ENCODE peak calls at places on chromosomes 2 and 18, in nine cellular contexts. M is left ventricle myocardium inferior, P is choroid plexus epithelial cell, R is cardiac fibroblast, H is AG10803, C is endodermal cell, E is heart right ventricle, I is neural progenitor cell, Z is A549. K is an unnamed sample.
A peak's percentile ranks its signal among the peaks of the same experiment; 100 is the strongest.

GRCh38 chr18:11980148-11980554 is 1.2 kb upstream of the IMPA2 start:
- DNase-seq in M (no peak), P (no peak), R (no peak), H (no peak), C (no peak), E (no peak), I (no peak), Z (no peak), K (no peak)

GRCh38 chr18:75247041-75247551 is 36.5 kb downstream of the TSHZ1 start:
- DNase-seq in M (no peak), P (peak; percentile 52), R (peak; percentile 67), H (peak; percentile 81), C (no peak), E (no peak), I (no peak), Z (no peak), K (peak; percentile 47)

GRCh38 chr2:64036343-64036742 is 17.1 kb upstream of the VPS54 start:
- DNase-seq in M (no peak), P (peak; percentile 65), R (peak; percentile 56), H (peak; percentile 67), C (no peak), E (no peak), I (no peak), Z (no peak), K (no peak)

GRCh38 chr18:3794537-3795348 is 344.8 kb downstream of the TGIF1 start:
- DNase-seq in M (no peak), P (peak; percentile 89), R (peak; percentile 96), H (peak; percentile 78), C (peak; percentile 81), E (peak; percentile 39), I (no peak), Z (peak; percentile 66), K (peak; percentile 81)

GRCh38 chr2:203948733-203949132 is 12.2 kb downstream of the ICOS start:
- DNase-seq in M (no peak), P (no peak), R (no peak), H (no peak), C (no peak), E (no peak), I (no peak), Z (no peak), K (no peak)

GRCh38 chr18:79511271-79511670 is 115.5 kb downstream of the NFATC1 start:
- DNase-seq in M (no peak), P (no peak), R (no peak), H (no peak), C (no peak), E (no peak), I (no peak), Z (no peak), K (no peak)

GRCh38 chr2:165633431-165633830 is 160.6 kb downstream of the GALNT3 start:
- DNase-seq in M (no peak), P (peak; percentile 28), R (no peak), H (no peak), C (no peak), E (no peak), I (peak; percentile 94), Z (no peak), K (no peak)

GRCh38 chr2:127164761-127165538 is 55.1 kb downstream of the CYP27C1 start:
- DNase-seq in M (no peak), P (no peak), R (no peak), H (no peak), C (no peak), E (no peak), I (no peak), Z (no peak), K (no peak)

GRCh38 chr2:25290811-25291510 is 50.8 kb downstream of the DNMT3A start:
- DNase-seq in M (no peak), P (no peak), R (peak; percentile 38), H (no peak), C (no peak), E (no peak), I (no peak), Z (no peak), K (no peak)

GRCh38 chr2:19932928-19933327 is 31.1 kb upstream of the TTC32 start:
- DNase-seq in M (no peak), P (no peak), R (no peak), H (no peak), C (no peak), E (no peak), I (no peak), Z (no peak), K (no peak)

GRCh38 chr2:172712251-172712650 is 23.4 kb upstream of the RAPGEF4 start:
- DNase-seq in M (peak; percentile 71), P (no peak), R (no peak), H (no peak), C (no peak), E (peak; percentile 48), I (no peak), Z (no peak), K (no peak)

GRCh38 chr18:46433121-46433826 is 223.7 kb downstream of the LOXHD1 start:
- DNase-seq in M (no peak), P (no peak), R (no peak), H (no peak), C (peak; percentile 95), E (no peak), I (peak; percentile 65), Z (no peak), K (no peak)

GRCh38 chr2:160062283-160063005 is at the start of gene PLA2R1:
- DNase-seq in M (peak; percentile 52), P (peak; percentile 75), R (peak; percentile 82), H (peak; percentile 47), C (peak; percentile 90), E (peak; percentile 30), I (peak; percentile 78), Z (peak; percentile 41), K (no peak)

DNA sequence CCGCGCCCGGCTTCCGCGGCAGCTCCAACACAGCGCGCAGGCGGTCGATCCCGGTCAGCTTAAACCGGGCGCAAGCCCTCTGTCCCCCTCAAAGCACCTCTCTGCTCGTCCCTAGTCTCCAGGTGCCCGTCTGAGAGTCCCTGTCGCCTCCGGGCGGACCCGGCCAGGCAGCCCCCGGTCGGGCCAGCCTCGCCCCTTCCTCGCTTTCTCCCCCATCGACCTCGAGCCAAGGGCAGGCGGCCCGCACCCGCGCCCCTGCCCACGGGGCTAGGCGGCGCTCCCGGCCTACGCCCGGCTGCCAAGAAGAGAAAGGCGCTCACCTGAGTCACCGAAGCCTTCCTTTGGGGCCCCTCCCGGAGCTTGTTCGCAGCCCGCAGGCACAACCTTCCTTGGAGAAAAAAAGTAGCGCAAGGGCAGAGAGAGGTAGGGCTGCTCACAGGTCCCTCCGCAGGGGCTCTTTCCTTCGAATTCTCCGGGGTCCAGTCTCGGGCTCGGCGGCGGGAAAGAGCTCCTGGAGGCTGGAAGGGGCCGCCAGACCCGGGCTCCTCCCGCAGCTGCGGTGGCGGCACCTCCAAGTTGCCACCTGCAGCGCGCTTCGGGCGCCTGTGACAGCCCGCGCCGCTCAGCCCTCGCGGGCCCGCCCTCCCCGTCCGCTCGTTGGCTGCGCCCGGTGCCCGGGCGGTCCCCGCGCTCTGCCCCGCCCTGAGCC is 86.4 kb upstream of the EPB41L3 start:
- DNase-seq in M (peak; percentile 69), P (no peak), R (peak; percentile 69), H (peak; percentile 16), C (peak; percentile 95), E (no peak), I (peak; percentile 93), Z (peak; percentile 25), K (no peak)
- H3K4me3 ChIP-seq in M (peak overlapping the region; percentile 71), P (peak overlapping the region; percentile 69), R (peak overlapping the region; percentile 62), H (peak overlapping the region; percentile 54), C (peak overlapping the region; percentile 81), E (peak overlapping the region; percentile 59), I (peak overlapping the region; percentile 73), Z (peak overlapping the region; percentile 43), K (peak overlapping the region; percentile 47)

GRCh38 chr2:195566201-195566600 is 90.8 kb upstream of the SLC39A10 start:
- DNase-seq in M (no peak), P (no peak), R (peak; percentile 68), H (peak; percentile 22), C (no peak), E (no peak), I (no peak), Z (no peak), K (no peak)
- TF ChIP-seq CTCF in M (no peak), P (no peak), R (no peak), H (no peak), C (no peak), E (no peak), I (no peak), Z (no peak), K (no peak)

DNA sequence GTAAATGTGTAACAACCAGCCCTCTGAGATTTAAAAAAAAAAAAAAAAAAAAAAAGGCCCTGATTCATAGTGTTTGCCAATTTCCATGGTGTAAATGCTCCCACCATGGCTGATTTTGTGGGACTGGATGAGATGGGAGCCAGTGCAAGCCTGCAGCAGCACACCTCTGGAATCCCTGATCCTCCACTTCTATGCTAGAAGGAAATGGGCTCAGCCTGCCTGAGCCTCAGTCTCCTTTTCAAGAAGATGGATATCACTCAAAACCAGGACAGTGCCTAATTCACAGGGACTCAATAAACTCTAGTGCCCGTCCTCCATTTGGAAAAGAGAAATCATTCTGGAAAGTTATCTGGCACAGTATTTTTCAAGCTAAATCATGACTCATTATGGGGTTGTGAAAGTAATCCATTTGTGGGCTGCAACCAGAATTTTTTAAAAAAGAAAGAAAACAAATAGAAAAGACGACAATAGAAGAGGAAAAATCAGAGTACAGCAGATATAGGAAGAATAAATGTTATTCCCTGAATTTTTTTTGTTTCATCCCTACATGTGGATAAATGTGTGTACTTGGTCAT is 34.2 kb downstream of the LBH start:
- DNase-seq in M (no peak), P (peak; percentile 39), R (peak; percentile 55), H (peak; percentile 72), C (no peak), E (no peak), I (no peak), Z (no peak), K (no peak)
- H3K4me3 ChIP-seq in M (no peak overlapping the region), P (no peak overlapping the region), R (no peak overlapping the region), H (peak overlapping the region; percentile 4), C (no peak overlapping the region), E (no peak overlapping the region), I (no peak overlapping the region), Z (no peak overlapping the region), K (no peak overlapping the region)

DNA sequence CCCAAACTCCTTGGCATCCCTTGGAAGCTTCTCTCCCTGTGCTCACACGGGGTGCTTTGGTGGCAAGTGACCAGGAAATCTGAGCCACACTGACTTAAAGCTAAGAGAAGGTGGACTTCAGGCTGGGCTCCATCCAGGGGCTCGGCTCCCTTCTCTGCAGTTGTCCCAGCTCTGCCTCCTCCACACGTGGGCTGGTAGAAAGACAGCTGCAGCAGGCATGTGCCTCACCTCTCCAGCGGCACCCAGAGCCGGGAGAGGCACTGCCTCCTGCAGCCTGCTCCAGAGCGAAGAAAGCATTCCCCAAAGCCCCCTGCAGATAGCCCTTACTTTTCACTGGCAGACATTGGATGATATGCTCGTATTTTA is 11.3 kb downstream of the KCNF1 start:
- DNase-seq in M (no peak), P (no peak), R (no peak), H (no peak), C (no peak), E (no peak), I (no peak), Z (no peak), K (no peak)
- TF ChIP-seq CTCF in M (no peak), P (no peak), R (no peak), H (no peak), C (no peak), E (no peak), I (no peak), Z (no peak), K (no peak)

GRCh38 chr2:10385501-10385900 is 62.6 kb downstream of the ODC1 start:
- DNase-seq in M (no peak), P (no peak), R (no peak), H (peak; percentile 45), C (no peak), E (no peak), I (peak; percentile 57), Z (no peak), K (no peak)
- H3K4me3 ChIP-seq in M (no peak overlapping the region), P (no peak overlapping the region), R (no peak overlapping the region), H (no peak overlapping the region), C (no peak overlapping the region), E (no peak overlapping the region), I (no peak overlapping the region), Z (no peak overlapping the region), K (no peak overlapping the region)